ENCODE peak calls at places on chromosomes 3 and 15, in six cellular contexts. I is pancreas; Q is activated T-cell treated with anti-CD3 and anti-CD28 coated beads, Interleukin-2, amount 50 U/mL, for 48 hours; V is stimulated activated naive CD8-positive, alpha-beta T cell treated with anti-CD3 and anti-CD28 coated beads, Interleukin-15, Interleukin-2, amounts not matched to agents 100 U/mL and 50 U/mL, for 24 hours; G is fibroblast of the conjunctiva; J is stimulated activated CD4-positive, alpha-beta T cell treated with anti-CD3 and anti-CD28 coated beads, Interleukin-4, amount 100 ng/mL, for 48 hours. Z is an unnamed sample.

GRCh38 chr3:27628029-27628750 is 93.9 kb downstream of the EOMES start:
- DNase-seq in I (no peak), Q (no peak), V (no peak), G (no peak), J (no peak), Z (no peak)

GRCh38 chr3:12590096-12590495 is 33.2 kb downstream of the MKRN2 start:
- DNase-seq in I (no peak), Q (no peak), V (no peak), G (no peak), J (no peak), Z (no peak)

GRCh38 chr15:98155356-98155755 is 194.9 kb downstream of the ARRDC4 start:
- DNase-seq in I (no peak), Q (no peak), V (no peak), G (no peak), J (no peak), Z (no peak)

GRCh38 chr3:100044369-100044768 is 69.9 kb downstream of the FILIP1L start:
- DNase-seq in I (no peak), Q (no peak), V (no peak), G (no peak), J (no peak), Z (no peak)

GRCh38 chr15:79820820-79821219 is 76.0 kb downstream of the MTHFS start:
- DNase-seq in I (no peak), Q (no peak), V (no peak), G (no peak), J (no peak), Z (no peak)

GRCh38 chr15:68495221-68495950 is 63.4 kb upstream of the ITGA11 start:
- DNase-seq in I (no peak), Q (no peak), V (no peak), G (no peak), J (no peak), Z (no peak)

GRCh38 chr3:194472290-194472920 is 14.4 kb downstream of the ATP13A3 start:
- DNase-seq in I (no peak), Q (no peak), V (no peak), G (peak), J (no peak), Z (no peak)

GRCh38 chr3:112802338-112802737 is 44.3 kb downstream of the CD200R1L start:
- DNase-seq in I (no peak), Q (no peak), V (no peak), G (no peak), J (no peak), Z (no peak)

GRCh38 chr3:189569473-189569872 is 61.7 kb upstream of the TP63 start:
- DNase-seq in I (no peak), Q (no peak), V (no peak), G (no peak), J (no peak), Z (no peak)

GRCh38 chr3:132368962-132369361 is 48.3 kb upstream of the DNAJC13 start:
- DNase-seq in I (no peak), Q (no peak), V (no peak), G (no peak), J (no peak), Z (no peak)

GRCh38 chr3:72722930-72723726 is 125.1 kb downstream of the SHQ1 start:
- DNase-seq in I (no peak), Q (peak), V (peak), G (peak), J (no peak), Z (peak)

GRCh38 chr3:39140341-39140971 is 12.9 kb downstream of the CSRNP1 start:
- DNase-seq in I (no peak), Q (no peak), V (no peak), G (no peak), J (no peak), Z (no peak)

GRCh38 chr3:195129644-195130492 is 141.1 kb downstream of the XXYLT1 start:
- DNase-seq in I (no peak), Q (peak), V (peak), G (no peak), J (no peak), Z (no peak)

GRCh38 chr3:110773413-110773954 is 298.1 kb upstream of the NECTIN3 start:
- DNase-seq in I (no peak), Q (no peak), V (no peak), G (peak), J (no peak), Z (no peak)

GRCh38 chr15:62334581-62334980 is 169.5 kb upstream of the C2CD4B start:
- DNase-seq in I (no peak), Q (no peak), V (no peak), G (no peak), J (no peak), Z (no peak)

GRCh38 chr3:39065197-39065596 is 13.4 kb downstream of the WDR48 start:
- DNase-seq in I (no peak), Q (no peak), V (peak), G (no peak), J (no peak), Z (no peak)

Z was measured in mucosa of descending colon.